ENCODE peak calls at places on chromosomes 16 and 17, in four cellular contexts. K is A549, N is transverse colon, R is tibial nerve. S is an unnamed sample. For H3K4me1, the result is how much of the 10 kb centered on the place peaks cover.

GRCh38 chr16:51146256-51146924 is 4.7 kb downstream of the SALL1 start:
- DNase-seq in R (no peak), K (no peak), N (no peak), S (no peak)

GRCh38 chr17:47717845-47718621 is 15.0 kb upstream of the TBX21 start:
- DNase-seq in N (no peak), R (no peak), K (no peak), S (no peak)

GRCh38 chr17:6924121-6924676 is 71.7 kb upstream of the ALOX12 start:
- DNase-seq in R (no peak), K (no peak), N (no peak), S (peak)

GRCh38 chr17:81681672-81682071 is 1.9 kb downstream of the ARL16 start:
- DNase-seq in R (no peak), K (no peak), N (no peak), S (no peak)

GRCh38 chr17:8884336-8884990 is 17.0 kb upstream of the PIK3R6 start:
- DNase-seq in N (no peak), K (no peak), R (no peak), S (no peak)

GRCh38 chr16:56793504-56793903 is 63.6 kb downstream of the NUP93 start:
- DNase-seq in R (no peak), N (no peak), K (peak), S (no peak)

GRCh38 chr17:40317880-40318834 is 9.2 kb downstream of the RARA start:
- DNase-seq in N (peak), R (peak), K (peak), S (peak)

GRCh38 chr17:14882131-14882530 is 383.0 kb downstream of the PMP22 start:
- DNase-seq in R (no peak), N (no peak), K (no peak), S (no peak)

GRCh38 chr17:79089720-79090502 is 15.3 kb downstream of the ENGASE start:
- DNase-seq in N (no peak), K (no peak), R (no peak), S (no peak)

GRCh38 chr17:35006961-35007360 is 26.6 kb downstream of the LIG3 start:
- DNase-seq in K (no peak), R (no peak), N (no peak), S (no peak)

GRCh38 chr16:77618011-77618410 is 104.3 kb upstream of the NUDT7 start:
- DNase-seq in K (no peak), N (no peak), R (no peak), S (peak)

GRCh38 chr16:876041-876335 is 75.5 kb upstream of the GNG13 start:
- DNase-seq in K (no peak), R (no peak), N (no peak), S (no peak)

GRCh38 chr17:68247445-68248198 is at the start of gene AMZ2:
- DNase-seq in R (peak), N (peak), K (peak), S (peak)

GRCh38 chr16:53502331-53503269 is at the start of gene AKTIP:
- DNase-seq in R (no peak), N (peak), K (no peak), S (peak)

DNA sequence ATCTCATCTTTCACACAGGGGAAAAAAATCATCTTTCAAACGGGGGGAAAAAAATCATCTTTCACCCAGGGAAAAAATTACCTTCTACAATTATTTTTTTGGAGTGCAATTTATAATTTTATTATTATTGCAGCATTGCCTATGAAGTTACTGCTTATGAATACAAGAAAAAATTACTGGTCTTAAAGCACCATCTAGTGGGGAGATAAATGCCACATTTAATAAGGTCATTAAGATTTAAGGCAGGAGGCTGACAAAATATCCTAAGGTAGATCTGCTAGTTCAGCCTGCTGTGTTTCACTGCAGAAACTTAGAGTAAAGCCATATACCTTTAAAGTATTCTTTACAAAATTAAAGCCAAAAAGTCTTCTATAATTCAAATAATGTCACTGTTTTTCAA is 13.7 kb downstream of the SHCBP1 start:
- DNase-seq in R (no peak), K (peak), N (no peak), S (no peak)
- H3K27ac ChIP-seq in R (no peak), K (no peak), N (no peak), S (no peak)

GRCh38 chr16:67462279-67462655 is 18.7 kb downstream of the ATP6V0D1 start:
- DNase-seq in N (no peak), K (no peak), R (no peak), S (no peak)
- H3K4me1 ChIP-seq in N (half or more), K (under half), R (half or more), S (half or more)

GRCh38 chr16:16110111-16110490 is 113.2 kb downstream of the ABCC6 start:
- DNase-seq in R (no peak), N (no peak), K (no peak), S (no peak)
- TF ChIP-seq EP300 in R (no peak), N (no peak), K (no peak), S (no peak)

DNA sequence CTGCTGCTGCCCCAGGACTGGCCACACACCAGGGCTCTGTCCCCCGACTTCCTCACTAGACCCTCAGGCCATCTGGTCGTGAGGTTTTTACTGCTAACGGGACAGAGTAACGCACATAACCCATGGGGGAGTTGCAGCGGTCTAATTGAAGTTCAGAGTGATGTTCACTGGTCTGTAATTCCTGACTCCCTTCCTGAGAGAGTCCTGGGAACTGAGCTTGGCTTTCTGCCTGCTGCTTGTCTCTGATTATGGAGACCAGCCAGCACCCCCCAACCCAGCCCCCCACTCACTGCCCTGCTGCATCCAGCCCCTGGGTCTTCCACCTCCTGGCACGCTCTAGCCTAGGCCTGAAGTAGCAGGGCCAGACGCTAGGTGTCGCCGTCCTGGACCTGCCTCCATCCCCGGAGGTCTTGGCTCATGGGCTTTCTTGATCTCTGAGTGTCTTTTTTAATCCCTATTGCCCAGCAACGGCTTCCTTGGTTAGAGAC is 192.9 kb downstream of the CCDC182 start:
- DNase-seq in K (no peak), R (no peak), N (peak), S (no peak)
- H3K27ac ChIP-seq in K (no peak), R (no peak), N (no peak), S (no peak)

GRCh38 chr17:70105641-70106040 is 30.6 kb downstream of the KCNJ16 start:
- DNase-seq in N (no peak), K (no peak), R (no peak), S (no peak)

GRCh38 chr17:70107441-70107840 is 32.4 kb downstream of the KCNJ16 start:
- DNase-seq in R (no peak), K (no peak), N (no peak), S (no peak)

GRCh38 chr17:70104688-70105087 is 29.7 kb downstream of the KCNJ16 start:
- DNase-seq in R (no peak), K (no peak), N (no peak), S (no peak)

GRCh38 chr17:70106551-70106950 is 31.5 kb downstream of the KCNJ16 start:
- DNase-seq in N (no peak), K (no peak), R (no peak), S (no peak)

DNA sequence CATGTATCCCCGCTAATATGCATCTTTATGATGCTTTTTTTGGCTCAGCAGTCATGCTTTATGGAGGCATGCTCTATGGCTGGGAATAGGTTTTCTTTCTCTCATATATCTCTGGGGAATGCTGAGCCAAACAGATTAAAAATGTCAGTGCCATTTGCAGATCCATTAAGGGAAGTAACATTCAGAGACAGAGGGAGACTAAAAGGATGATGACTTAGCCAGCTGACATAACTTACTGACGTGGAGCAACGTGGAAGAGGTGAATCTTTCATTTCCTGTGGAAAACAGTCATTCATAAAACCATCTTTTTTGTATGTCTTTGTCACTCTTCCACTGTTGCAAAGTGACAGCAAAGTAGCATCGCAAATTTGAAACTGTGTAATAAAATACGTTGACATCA is 30.1 kb downstream of the KCNJ16 start:
- DNase-seq in N (no peak), K (no peak), R (no peak), S (no peak)
- H3K4me1 ChIP-seq in N (under half), K (under half), R (under half), S (under half)

GRCh38 chr17:76737082-76737675 is at the start of gene SRSF2:
- DNase-seq in K (peak), N (peak), R (peak), S (peak)
- TF ChIP-seq EP300 in K (no peak), N (no peak), R (peak), S (no peak)

GRCh38 chr16:55399911-55400310 is 75.9 kb downstream of the IRX6 start:
- DNase-seq in R (no peak), N (no peak), K (no peak), S (no peak)

GRCh38 chr16:55406651-55407050 is 72.3 kb upstream of the MMP2 start:
- DNase-seq in R (no peak), K (no peak), N (no peak), S (no peak)

GRCh38 chr16:55398683-55399230 is 74.8 kb downstream of the IRX6 start:
- DNase-seq in N (no peak), R (no peak), K (no peak), S (no peak)

GRCh38 chr16:55401036-55401435 is 77.0 kb downstream of the IRX6 start:
- DNase-seq in N (no peak), K (no peak), R (no peak), S (no peak)

DNA sequence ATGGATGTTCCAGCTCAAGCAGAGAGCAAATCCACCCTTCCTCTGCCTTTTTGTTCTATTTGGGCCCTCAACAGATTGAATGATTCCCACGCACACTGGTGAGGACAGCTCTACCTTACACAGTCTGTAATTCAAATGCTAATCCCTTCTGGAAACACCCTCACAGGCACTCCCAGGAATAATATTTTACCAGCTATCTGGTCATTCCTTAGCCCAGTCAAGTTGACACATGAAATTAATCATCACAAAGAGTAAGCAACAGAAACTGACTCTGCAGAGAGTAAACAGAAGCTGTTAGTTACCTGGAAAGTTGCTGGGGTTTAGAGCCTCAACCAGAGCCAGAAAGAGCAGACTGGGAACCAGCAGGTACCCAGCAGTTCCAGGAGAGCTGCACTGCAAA is 75.5 kb upstream of the MMP2 start:
- DNase-seq in K (no peak), R (no peak), N (no peak), S (no peak)
- H3K27ac ChIP-seq in K (no peak), R (no peak), N (no peak), S (no peak)